ENCODE peak calls at places on chromosomes 13 and 19, in five cellular contexts. L is astrocyte of the cerebellum, T is endothelial cell, E is neural crest cell, O is transverse colon. M is an unnamed sample.

GRCh38 chr19:36688058-36688457 is 646 bp downstream of the ZNF567 start:
- DNase-seq in L (no peak), T (no peak), E (no peak), O (no peak), M (no peak)

GRCh38 chr19:2922987-2923386 is 21.8 kb downstream of the ZNF77 start:
- DNase-seq in L (no peak), T (no peak), E (no peak), O (no peak), M (no peak)

GRCh38 chr13:46575843-46576242 is 22.9 kb downstream of the LRCH1 start:
- DNase-seq in L (peak), T (no peak), E (no peak), O (no peak), M (no peak)

GRCh38 chr19:2602391-2603181 is 99.9 kb downstream of the GNG7 start:
- DNase-seq in L (peak), T (no peak), E (no peak), O (peak), M (peak)

GRCh38 chr19:35787227-35787799 is 11.9 kb downstream of the ARHGAP33 start:
- DNase-seq in L (no peak), T (no peak), E (no peak), O (no peak), M (no peak)

GRCh38 chr19:54684537-54684936 is 21.8 kb downstream of the LILRB4 start:
- DNase-seq in L (no peak), T (no peak), E (no peak), O (no peak), M (no peak)

GRCh38 chr13:100088648-100089601 is at the start of gene PCCA:
- DNase-seq in L (peak), T (peak), E (peak), O (peak), M (peak)

GRCh38 chr13:49353908-49354307 is 90.0 kb downstream of the CAB39L start:
- DNase-seq in L (no peak), T (no peak), E (no peak), O (no peak), M (no peak)

GRCh38 chr19:32798201-32798600 is 71.4 kb downstream of the SLC7A9 start:
- DNase-seq in L (no peak), T (no peak), E (no peak), O (no peak), M (no peak)

GRCh38 chr13:90105276-90105675 is 1242.2 kb upstream of the MIR17HG start:
- DNase-seq in L (peak), T (no peak), E (no peak), O (no peak), M (no peak)

GRCh38 chr19:16741084-16741483 is 21.4 kb downstream of the NWD1 start:
- DNase-seq in L (no peak), T (no peak), E (no peak), O (no peak), M (no peak)

GRCh38 chr13:44399045-44399444 is 25.4 kb downstream of the SERP2 start:
- DNase-seq in L (no peak), T (no peak), E (no peak), O (no peak), M (no peak)

GRCh38 chr19:54426291-54426918 is 11.1 kb downstream of the TTYH1 start:
- DNase-seq in L (no peak), T (no peak), E (no peak), O (no peak), M (no peak)

GRCh38 chr19:2475018-2475701 is 767 bp upstream of the GADD45B start:
- DNase-seq in L (no peak), T (no peak), E (peak), O (peak), M (no peak)

GRCh38 chr19:48216933-48217332 is 38.8 kb downstream of the CARD8 start:
- DNase-seq in L (no peak), T (peak), E (no peak), O (no peak), M (peak)

GRCh38 chr19:8501547-8501946 is 893 bp downstream of the PRAM1 start:
- DNase-seq in L (no peak), T (no peak), E (no peak), O (no peak), M (no peak)

GRCh38 chr19:37413243-37414084 is 42.6 kb downstream of the ZNF527 start:
- DNase-seq in L (no peak), T (no peak), E (no peak), O (no peak), M (no peak)

GRCh38 chr19:3146677-3147100 is 10.9 kb downstream of the GNA15 start:
- DNase-seq in L (no peak), T (peak), E (peak), O (peak), M (peak)

GRCh38 chr19:12782424-12783225 is 7.3 kb upstream of the HOOK2 start:
- DNase-seq in L (no peak), T (peak), E (peak), O (peak), M (peak)

GRCh38 chr13:77779461-77780272 is 82.2 kb downstream of the SLAIN1 start:
- DNase-seq in L (peak), T (peak), E (peak), O (peak), M (no peak)

GRCh38 chr13:77741587-77741972 is 44.1 kb downstream of the SLAIN1 start:
- DNase-seq in L (no peak), T (no peak), E (no peak), O (no peak), M (no peak)

GRCh38 chr13:113786262-113786841 is 27.3 kb downstream of the TMEM255B start:
- DNase-seq in L (no peak), T (no peak), E (no peak), O (no peak), M (no peak)

GRCh38 chr13:59358014-59358413 is 805.7 kb downstream of the DIAPH3 start:
- DNase-seq in L (peak), T (no peak), E (no peak), O (no peak), M (no peak)

GRCh38 chr13:42066542-42066941 is 18.1 kb downstream of the DGKH start:
- DNase-seq in L (peak), T (no peak), E (no peak), O (no peak), M (no peak)

GRCh38 chr13:101660711-101661110 is 208.2 kb downstream of the ITGBL1 start:
- DNase-seq in L (no peak), T (no peak), E (no peak), O (no peak), M (no peak)

GRCh38 chr13:106523566-106523965 is 11.9 kb downstream of the EFNB2 start:
- DNase-seq in L (no peak), T (no peak), E (no peak), O (no peak), M (no peak)

GRCh38 chr19:7397687-7398086 is 49.0 kb downstream of the ARHGEF18 start:
- DNase-seq in L (peak), T (no peak), E (no peak), O (no peak), M (no peak)

GRCh38 chr13:29922281-29922821 is 71.9 kb upstream of the UBL3 start:
- DNase-seq in L (no peak), T (no peak), E (no peak), O (no peak), M (no peak)

GRCh38 chr19:4811328-4812131 is 20.0 kb downstream of the TICAM1 start:
- DNase-seq in L (no peak), T (peak), E (peak), O (peak), M (peak)

GRCh38 chr19:36635342-36635741 is 30.2 kb downstream of the ZNF382 start:
- DNase-seq in L (no peak), T (no peak), E (no peak), O (no peak), M (no peak)

GRCh38 chr13:39766464-39767167 is 111.2 kb downstream of the COG6 start:
- DNase-seq in L (no peak), T (no peak), E (no peak), O (no peak), M (no peak)

GRCh38 chr13:79659161-79659560 is 178.2 kb downstream of the NDFIP2 start:
- DNase-seq in L (no peak), T (no peak), E (peak), O (no peak), M (no peak)

GRCh38 chr19:34639491-34640085 is 37.4 kb downstream of the SCGB2B2 start:
- DNase-seq in L (peak), T (peak), E (peak), O (peak), M (peak)

GRCh38 chr13:79226250-79226649 is 179.8 kb downstream of the RBM26 start:
- DNase-seq in L (no peak), T (no peak), E (no peak), O (no peak), M (no peak)

GRCh38 chr13:67119481-67119883 is 110.7 kb downstream of the PCDH9 start:
- DNase-seq in L (peak), T (no peak), E (no peak), O (no peak), M (no peak)

GRCh38 chr13:108495686-108496363 is 133.6 kb upstream of the MYO16 start:
- DNase-seq in L (no peak), T (peak), E (peak), O (no peak), M (peak)
- TF ChIP-seq CTCF in L (no peak), T (no peak), E (no peak), O (no peak), M (no peak)

DNA sequence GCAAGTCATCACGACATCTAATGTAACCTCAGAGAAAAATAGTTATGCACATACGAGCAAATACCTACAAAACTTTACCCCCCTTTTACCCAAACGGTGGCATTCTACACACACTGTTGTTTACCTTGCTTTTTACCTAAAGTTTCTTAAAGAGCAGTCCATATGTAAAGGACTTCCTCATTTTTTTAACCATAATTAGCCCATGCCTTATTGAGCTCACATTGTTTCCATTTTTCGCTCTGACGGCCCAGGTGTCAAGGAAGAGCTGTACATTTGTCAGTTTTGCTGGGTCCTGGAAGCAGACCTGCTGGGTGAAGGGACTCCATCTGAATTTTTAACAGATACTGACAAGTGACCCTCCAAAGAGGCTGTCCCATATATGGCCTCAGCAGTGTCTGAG is 89.4 kb downstream of the STK24 start:
- DNase-seq in L (no peak), T (no peak), E (no peak), O (no peak), M (no peak)
- TF ChIP-seq CTCF in L (no peak), T (no peak), E (no peak), O (no peak), M (no peak)

GRCh38 chr13:52846567-52847321 is 1.7 kb downstream of the PCDH8 start:
- DNase-seq in L (no peak), T (peak), E (peak), O (peak), M (peak)
- TF ChIP-seq CTCF in L (peak), T (no peak), E (peak), O (peak), M (peak)

DNA sequence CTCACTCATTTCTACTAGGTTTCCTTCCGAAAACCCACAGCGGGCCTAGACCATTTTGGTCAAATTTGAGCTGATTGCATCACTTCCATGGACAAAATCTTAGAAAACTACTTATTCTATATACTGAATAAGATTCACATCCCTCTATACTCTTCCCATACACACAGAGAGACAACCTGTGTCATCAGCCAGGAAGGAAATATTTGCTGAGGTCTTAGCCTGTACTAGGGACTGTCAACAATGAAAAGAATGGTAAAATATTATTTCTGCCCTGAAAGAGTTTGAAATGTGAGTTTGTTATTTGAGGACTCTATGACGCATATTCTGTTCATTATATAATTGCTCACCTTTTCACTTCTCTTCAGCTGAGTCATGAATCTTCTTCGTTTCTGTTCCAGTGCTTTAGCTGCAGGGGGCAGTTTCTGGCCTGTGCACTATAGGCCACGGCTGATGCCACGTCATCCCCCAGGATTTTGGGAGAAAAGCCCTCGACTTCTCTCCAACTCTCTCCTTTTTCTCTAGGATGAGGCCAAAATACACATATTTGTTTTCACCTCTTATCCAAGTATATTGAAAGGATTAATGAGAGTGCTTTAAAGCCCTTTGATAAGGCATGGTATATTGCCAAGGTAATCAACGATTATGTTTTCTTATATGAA is 47.7 kb downstream of the GSX1 start:
- DNase-seq in L (no peak), T (no peak), E (no peak), O (no peak), M (no peak)
- TF ChIP-seq CTCF in L (no peak), T (no peak), E (no peak), O (no peak), M (no peak)

GRCh38 chr13:107870400-107870799 is 344.9 kb downstream of the LIG4 start:
- DNase-seq in L (no peak), T (no peak), E (no peak), O (no peak), M (no peak)

GRCh38 chr13:107865643-107866006 is 349.7 kb downstream of the LIG4 start:
- DNase-seq in L (no peak), T (no peak), E (no peak), O (no peak), M (no peak)

GRCh38 chr13:107866666-107867623 is 348.4 kb downstream of the LIG4 start:
- DNase-seq in L (peak), T (peak), E (peak), O (no peak), M (peak)

GRCh38 chr13:107866007-107866665 is 349.2 kb downstream of the LIG4 start:
- DNase-seq in L (no peak), T (peak), E (peak), O (no peak), M (peak)

DNA sequence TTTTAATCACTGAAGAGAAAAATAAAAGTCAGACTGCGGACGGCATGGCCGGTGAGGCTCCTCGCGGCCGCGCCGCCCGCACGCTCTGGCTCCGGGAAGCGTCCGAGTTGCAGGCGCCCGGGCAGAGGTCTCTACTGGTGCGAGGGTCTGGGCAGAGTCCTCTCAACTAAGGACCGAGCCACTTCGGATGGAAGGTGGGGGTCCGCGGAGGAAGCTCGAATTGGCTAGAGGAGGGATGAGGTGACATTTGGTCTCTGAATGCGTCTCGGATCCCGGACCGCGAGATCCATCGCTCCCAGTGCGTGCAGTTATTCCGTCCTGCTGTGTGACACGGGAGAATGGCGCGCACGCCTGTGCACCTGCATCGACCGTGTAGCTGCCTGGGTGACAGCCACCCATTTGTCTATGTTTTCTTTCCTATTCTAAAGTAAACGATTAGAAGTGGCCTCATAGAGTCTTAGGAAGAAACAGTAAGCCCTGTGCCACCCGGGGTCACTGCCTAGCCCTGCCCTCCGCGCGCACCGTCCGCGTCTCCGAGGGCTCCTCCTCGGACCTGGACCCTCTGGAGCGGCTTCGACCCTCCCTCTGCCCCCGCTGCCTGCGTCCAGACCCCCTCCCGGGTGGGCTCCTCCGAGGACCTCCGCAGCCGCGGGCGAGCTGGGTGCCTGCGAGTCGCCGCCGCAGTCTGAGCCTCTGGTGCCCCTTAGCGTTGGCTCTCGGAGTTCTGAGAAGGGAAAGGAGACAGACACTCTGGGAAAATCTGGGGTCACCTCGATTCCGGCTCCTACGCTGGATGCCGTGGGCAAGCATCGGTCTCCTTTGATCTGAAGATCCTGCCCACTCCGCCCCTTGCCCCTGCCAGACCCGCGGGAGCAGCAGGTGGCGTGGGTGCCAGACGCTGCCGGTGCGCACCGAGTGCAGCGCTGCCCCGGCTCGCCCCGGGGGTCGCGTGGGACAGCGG is 347.4 kb downstream of the LIG4 start:
- DNase-seq in L (no peak), T (peak), E (peak), O (no peak), M (peak)
- TF ChIP-seq CTCF in L (peak), T (no peak), E (peak), O (no peak), M (no peak)

DNA sequence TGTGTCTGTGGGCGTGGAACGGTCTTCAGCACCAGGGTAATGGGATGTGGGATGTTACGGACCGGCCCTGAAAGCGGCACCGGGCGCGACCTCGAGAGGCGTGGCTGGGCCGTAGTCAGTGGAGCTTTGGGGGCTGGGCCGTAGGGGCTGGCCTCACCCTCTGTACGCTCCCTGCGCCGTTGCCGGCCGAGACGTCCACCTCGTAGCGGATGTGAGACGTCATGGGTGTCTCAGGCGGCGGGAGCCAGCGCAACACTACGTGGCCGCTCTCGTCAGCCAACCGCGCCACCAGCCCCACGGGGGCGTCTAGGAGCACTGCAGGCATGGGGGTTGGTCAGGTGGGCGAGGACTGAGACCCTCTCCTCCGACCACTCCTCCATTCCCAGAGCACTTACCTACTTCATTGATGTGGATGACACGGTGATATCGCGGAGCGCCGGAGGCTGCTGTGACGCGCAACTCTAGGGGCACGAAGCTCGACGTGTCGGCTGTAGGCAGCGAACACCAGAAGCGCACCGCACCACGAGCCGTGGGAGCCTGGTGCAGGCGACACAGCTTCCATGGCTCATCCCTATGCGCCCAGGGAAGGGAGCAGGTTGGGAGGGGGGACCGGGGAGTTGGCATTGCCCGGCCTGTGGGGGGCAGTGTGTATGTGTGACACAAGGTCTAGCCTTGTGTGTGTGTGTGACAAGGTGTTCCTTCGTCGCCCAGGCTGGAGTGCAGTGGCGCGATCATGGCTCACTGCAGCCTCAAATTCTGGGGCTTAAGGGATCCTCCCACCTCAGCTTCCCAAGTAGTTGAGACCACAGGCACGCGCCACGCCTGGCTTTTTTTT is 2.4 kb downstream of the EPOR start:
- DNase-seq in L (no peak), T (peak), E (peak), O (peak), M (peak)
- TF ChIP-seq CTCF in L (no peak), T (no peak), E (peak), O (no peak), M (no peak)